ENCODE peak calls at places on chromosomes 6 and 20, in four cellular contexts. One of them, this sample, is unnamed.
A peak's percentile ranks its signal among the peaks of the same experiment; 100 is the strongest.

GRCh38 chr6:4731996-4732395 is 44.2 kb upstream of the CDYL start:
- DNase-seq in NCI-H2081 treated with DMSO at 0.1 percent for 48 hours: no peak
- DNase-seq in GDM1: no peak
- DNase-seq in DMS153: no peak
- DNase-seq in this sample: no peak

GRCh38 chr6:167272618-167273379 is 18.3 kb upstream of the UNC93A start:
- DNase-seq in NCI-H2081 treated with DMSO at 0.1 percent for 48 hours: no peak
- DNase-seq in GDM1: no peak
- DNase-seq in DMS153: no peak
- DNase-seq in this sample: no peak

GRCh38 chr6:1611322-1611571 is 1.5 kb downstream of the FOXC1 start:
- DNase-seq in NCI-H2081 treated with DMSO at 0.1 percent for 48 hours: no peak
- DNase-seq in GDM1: peak; percentile 29
- DNase-seq in DMS153: no peak
- DNase-seq in this sample: no peak

GRCh38 chr6:156348376-156348775 is 428.8 kb upstream of the ARID1B start:
- DNase-seq in NCI-H2081 treated with DMSO at 0.1 percent for 48 hours: no peak
- DNase-seq in GDM1: no peak
- DNase-seq in DMS153: no peak
- DNase-seq in this sample: peak; percentile 16

GRCh38 chr20:34262488-34263288 is 21.5 kb downstream of the ASIP start:
- DNase-seq in NCI-H2081 treated with DMSO at 0.1 percent for 48 hours: no peak
- DNase-seq in GDM1: no peak
- DNase-seq in DMS153: no peak
- DNase-seq in this sample: no peak

GRCh38 chr6:34246563-34247391 is 2.0 kb downstream of the SMIM29 start:
- DNase-seq in NCI-H2081 treated with DMSO at 0.1 percent for 48 hours: no peak
- DNase-seq in GDM1: peak; percentile 35
- DNase-seq in DMS153: no peak
- DNase-seq in this sample: peak; percentile 44

GRCh38 chr6:34177181-34177591 is 31.3 kb upstream of the GRM4 start:
- DNase-seq in NCI-H2081 treated with DMSO at 0.1 percent for 48 hours: no peak
- DNase-seq in GDM1: no peak
- DNase-seq in DMS153: no peak
- DNase-seq in this sample: no peak

GRCh38 chr20:57310821-57311514 is 18.6 kb upstream of the SPO11 start:
- DNase-seq in NCI-H2081 treated with DMSO at 0.1 percent for 48 hours: no peak
- DNase-seq in GDM1: no peak
- DNase-seq in DMS153: no peak
- DNase-seq in this sample: no peak

GRCh38 chr20:42706762-42707161 is 482.9 kb downstream of the PTPRT start:
- DNase-seq in NCI-H2081 treated with DMSO at 0.1 percent for 48 hours: no peak
- DNase-seq in GDM1: no peak
- DNase-seq in DMS153: no peak
- DNase-seq in this sample: no peak

GRCh38 chr6:106556368-106556960 is 72.8 kb downstream of the RTN4IP1 start:
- DNase-seq in NCI-H2081 treated with DMSO at 0.1 percent for 48 hours: no peak
- DNase-seq in GDM1: no peak
- DNase-seq in DMS153: peak; percentile 1
- DNase-seq in this sample: peak; percentile 59

GRCh38 chr6:40312213-40313015 is 274.8 kb downstream of the LRFN2 start:
- DNase-seq in NCI-H2081 treated with DMSO at 0.1 percent for 48 hours: no peak
- DNase-seq in GDM1: no peak
- DNase-seq in DMS153: no peak
- DNase-seq in this sample: no peak

GRCh38 chr6:115468272-115469005 is 592.3 kb downstream of the FRK start:
- DNase-seq in NCI-H2081 treated with DMSO at 0.1 percent for 48 hours: no peak
- DNase-seq in GDM1: no peak
- DNase-seq in DMS153: no peak
- DNase-seq in this sample: no peak

GRCh38 chr6:53573299-53573698 is 28.4 kb upstream of the GCLC start:
- DNase-seq in NCI-H2081 treated with DMSO at 0.1 percent for 48 hours: no peak
- DNase-seq in GDM1: no peak
- DNase-seq in DMS153: no peak
- DNase-seq in this sample: no peak

This sample was measured in Kasumi-1.